ENCODE peak calls at places on chromosomes 13 and 19, in ten cellular contexts. W, M, B, Y, D, C, Q, F, J and I are unnamed samples.

GRCh38 chr19:11887247-11887617 is 350 bp upstream of the ZNF69 start:
- DNase-seq in W (no peak), M (peak; percentile 28), B (no peak), Y (no peak), D (no peak), C (no peak), Q (no peak), F (no peak), J (no peak), I (no peak)

GRCh38 chr19:652467-653389 is 10.3 kb downstream of the RNF126 start:
- DNase-seq in W (no peak), M (no peak), B (no peak), Y (no peak), D (no peak), C (no peak), Q (no peak), F (no peak), J (no peak), I (no peak)

GRCh38 chr19:32469796-32470195 is 64.2 kb downstream of the DPY19L3 start:
- DNase-seq in W (peak; percentile 29), M (peak; percentile 17), B (no peak), Y (no peak), D (no peak), C (no peak), Q (no peak), F (no peak), J (no peak), I (no peak)

GRCh38 chr19:17843908-17844490 is 3.8 kb downstream of the JAK3 start:
- DNase-seq in W (no peak), M (no peak), B (no peak), Y (no peak), D (no peak), C (no peak), Q (no peak), F (no peak), J (no peak), I (no peak)

GRCh38 chr19:48249502-48250014 is 6.2 kb downstream of the CARD8 start:
- DNase-seq in W (no peak), M (peak; percentile 40), B (no peak), Y (no peak), D (no peak), C (peak; percentile 53), Q (peak; percentile 44), F (no peak), J (peak; percentile 30), I (peak; percentile 73)

GRCh38 chr19:46030861-46031550 is 8.2 kb upstream of the PGLYRP1 start:
- DNase-seq in W (no peak), M (no peak), B (no peak), Y (no peak), D (no peak), C (no peak), Q (no peak), F (peak; percentile 55), J (no peak), I (no peak)

GRCh38 chr13:105611424-105611823 is 924.0 kb downstream of the EFNB2 start:
- DNase-seq in W (peak; percentile 15), M (peak; percentile 85), B (peak; percentile 34), Y (no peak), D (no peak), C (no peak), Q (no peak), F (no peak), J (no peak), I (no peak)

GRCh38 chr13:92974905-92975429 is 251.6 kb upstream of the GPC6 start:
- DNase-seq in W (no peak), M (no peak), B (no peak), Y (no peak), D (no peak), C (no peak), Q (no peak), F (no peak), J (no peak), I (no peak)

GRCh38 chr13:79516590-79516989 is 35.6 kb downstream of the NDFIP2 start:
- DNase-seq in W (no peak), M (peak; percentile 50), B (no peak), Y (no peak), D (no peak), C (no peak), Q (no peak), F (no peak), J (no peak), I (no peak)

GRCh38 chr13:79508224-79508961 is 27.4 kb downstream of the NDFIP2 start:
- DNase-seq in W (peak; percentile 32), M (no peak), B (peak; percentile 22), Y (no peak), D (no peak), C (no peak), Q (no peak), F (no peak), J (no peak), I (no peak)

GRCh38 chr13:79512950-79513349 is 32.0 kb downstream of the NDFIP2 start:
- DNase-seq in W (no peak), M (no peak), B (no peak), Y (no peak), D (no peak), C (no peak), Q (no peak), F (no peak), J (no peak), I (no peak)
- TF ChIP-seq CTCF in W (no peak), M (no peak), B (no peak), Y (no peak), D (no peak), C (no peak), Q (no peak), F (no peak), J (no peak), I (no peak)

GRCh38 chr19:13152356-13152853 is 2.2 kb downstream of the IER2 start:
- DNase-seq in W (no peak), M (no peak), B (no peak), Y (peak; percentile 71), D (no peak), C (no peak), Q (no peak), F (no peak), J (no peak), I (no peak)

GRCh38 chr19:13150187-13150918 is at the start of the genes IER2 and STX10:
- DNase-seq in W (peak; percentile 92), M (peak; percentile 98), B (peak; percentile 94), Y (peak; percentile 92), D (peak; percentile 76), C (peak; percentile 96), Q (peak; percentile 97), F (peak; percentile 84), J (peak; percentile 86), I (peak; percentile 84)

GRCh38 chr19:13152854-13153626 is 2.8 kb downstream of the IER2 start:
- DNase-seq in W (peak; percentile 92), M (peak; percentile 95), B (peak; percentile 96), Y (peak; percentile 97), D (peak; percentile 54), C (peak; percentile 98), Q (peak; percentile 94), F (peak; percentile 99), J (peak; percentile 96), I (peak; percentile 85)

GRCh38 chr19:13150919-13151604 is 851 bp downstream of the IER2 start:
- DNase-seq in W (no peak), M (no peak), B (no peak), Y (peak; percentile 54), D (no peak), C (peak; percentile 48), Q (no peak), F (peak; percentile 45), J (no peak), I (no peak)

DNA sequence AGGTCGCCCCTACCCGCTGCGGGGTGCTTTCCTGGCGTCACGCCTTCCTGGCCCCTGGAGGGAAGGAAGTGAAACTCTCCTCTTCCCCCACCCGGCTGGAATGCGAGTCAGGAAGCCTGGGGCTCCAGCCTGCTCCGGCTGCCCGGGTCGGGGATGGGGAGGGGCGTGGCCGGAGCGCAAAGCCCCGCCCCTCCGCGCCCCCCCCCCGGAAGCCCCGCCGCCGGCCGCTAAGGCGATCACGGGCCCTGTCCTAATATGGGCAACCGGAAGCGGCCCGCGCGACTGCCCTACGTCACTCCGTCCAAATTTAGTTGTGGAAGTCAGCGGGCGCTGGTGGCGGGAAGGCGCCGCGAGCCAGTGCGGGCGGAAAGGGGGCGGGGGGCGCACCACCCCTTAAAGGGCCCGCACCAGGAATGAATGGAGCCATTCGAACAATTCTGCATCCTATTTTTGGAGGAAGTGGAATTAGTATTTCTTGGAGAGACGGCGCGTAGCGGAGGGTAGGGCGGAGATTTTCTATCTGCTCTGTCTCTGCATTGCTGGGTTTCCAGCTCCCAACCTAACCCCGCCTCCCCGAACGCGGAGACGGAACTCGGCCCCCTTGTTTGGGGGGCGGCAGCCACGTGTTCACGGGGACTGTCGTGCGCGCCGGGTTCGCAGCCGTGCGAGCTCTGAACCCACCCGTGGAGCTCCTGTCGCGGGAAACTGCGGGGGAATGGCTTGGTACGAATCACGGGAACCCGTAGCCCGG is 1.6 kb downstream of the IER2 start:
- DNase-seq in W (peak; percentile 95), M (peak; percentile 98), B (peak; percentile 97), Y (peak; percentile 99), D (peak; percentile 78), C (peak; percentile 97), Q (peak; percentile 96), F (peak; percentile 98), J (peak; percentile 91), I (peak; percentile 83)
- TF ChIP-seq CTCF in W (no peak), M (peak; percentile 21), B (peak; percentile 31), Y (peak; percentile 17), D (peak; percentile 39), C (no peak), Q (no peak), F (no peak), J (no peak), I (no peak)

GRCh38 chr13:49878682-49879081 is 57.5 kb downstream of the SPRYD7 start:
- DNase-seq in W (no peak), M (no peak), B (no peak), Y (no peak), D (no peak), C (no peak), Q (no peak), F (no peak), J (no peak), I (no peak)
- TF ChIP-seq CTCF in W (no peak), M (no peak), B (no peak), Y (no peak), D (no peak), C (no peak), Q (no peak), F (no peak), J (no peak), I (no peak)

DNA sequence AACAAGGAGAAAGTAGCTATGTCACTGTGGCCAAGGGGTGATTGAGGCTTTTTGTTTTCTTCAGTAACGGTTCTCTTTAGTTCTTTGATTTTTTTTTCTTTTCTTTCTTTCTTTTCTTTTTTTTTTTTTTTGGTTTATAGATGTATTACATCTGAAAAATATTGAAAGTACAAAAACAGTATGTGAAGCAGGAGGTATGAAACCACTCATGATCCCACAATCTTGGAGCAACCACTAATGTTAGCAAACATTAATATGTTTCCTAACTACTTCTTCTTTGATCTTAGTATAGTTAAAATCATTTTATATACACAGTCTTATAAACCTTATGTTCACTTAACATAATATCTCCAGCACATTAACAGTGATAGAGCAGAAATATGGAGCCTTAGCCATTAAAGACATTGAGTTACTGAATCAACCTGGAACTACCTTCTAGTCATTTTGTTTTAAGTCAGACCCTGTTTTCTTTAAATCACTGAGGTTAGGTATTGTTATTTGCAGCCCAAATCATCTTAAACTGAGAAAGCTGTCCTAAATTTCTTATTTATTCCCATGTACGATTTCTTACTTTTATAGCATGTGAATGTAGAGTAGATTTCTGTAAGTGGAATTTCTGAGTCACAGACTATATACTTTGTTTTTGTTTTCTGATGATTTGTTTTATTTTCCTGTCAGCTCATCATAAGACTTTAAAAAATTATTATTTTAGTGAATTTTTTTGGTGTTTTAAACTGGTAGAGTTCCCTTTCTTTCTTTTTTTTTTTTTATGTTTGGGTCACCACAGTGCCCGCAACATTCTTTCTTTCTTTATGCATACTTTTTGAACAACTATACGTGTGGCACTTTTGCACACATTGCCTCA is 45.7 kb downstream of the WDFY2 start:
- DNase-seq in W (no peak), M (no peak), B (no peak), Y (no peak), D (no peak), C (no peak), Q (no peak), F (no peak), J (no peak), I (no peak)
- TF ChIP-seq CTCF in W (no peak), M (no peak), B (no peak), Y (no peak), D (no peak), C (no peak), Q (no peak), F (no peak), J (no peak), I (no peak)